ENCODE peak calls at places on chromosomes 6 and 20, in nine cellular contexts. Y is choroid plexus epithelial cell, C is BE2C, W is right atrium auricular region, J is mucosa of descending colon, O is lower lobe of right lung, V is bronchial epithelial cell, L is RWPE1, P is astrocyte. Z is an unnamed sample.

GRCh38 chr6:144898741-144899140 is 613.6 kb downstream of the UTRN start:
- DNase-seq in O (no peak), Y (no peak), W (no peak), C (no peak), P (no peak), L (no peak), J (no peak), V (no peak), Z (no peak)

GRCh38 chr6:73739097-73739496 is 43.1 kb downstream of the CD109 start:
- DNase-seq in W (no peak), L (peak; percentile 26), C (no peak), J (no peak), O (no peak), P (peak; percentile 40), V (peak; percentile 55), Y (peak; percentile 89), Z (no peak)

GRCh38 chr20:17654649-17655285 is 27.3 kb downstream of the RRBP1 start:
- DNase-seq in L (peak; percentile 9), W (no peak), Y (peak; percentile 69), V (peak; percentile 15), P (no peak), O (no peak), C (peak; percentile 59), J (no peak), Z (no peak)

GRCh38 chr6:170404036-170404435 is 97.5 kb downstream of the FAM120B start:
- DNase-seq in Y (no peak), J (no peak), O (no peak), L (no peak), C (no peak), W (no peak), V (no peak), P (peak; percentile 79), Z (no peak)

GRCh38 chr6:132764370-132764769 is 6.7 kb upstream of the VNN2 start:
- DNase-seq in C (no peak), V (peak; percentile 95), Y (peak; percentile 67), O (no peak), P (peak; percentile 81), L (peak; percentile 73), J (no peak), W (no peak), Z (no peak)

GRCh38 chr6:1604347-1604990 is 5.2 kb upstream of the FOXC1 start:
- DNase-seq in J (peak; percentile 64), C (peak; percentile 89), Y (no peak), O (peak; percentile 74), P (no peak), L (peak; percentile 64), W (no peak), V (no peak), Z (no peak)

GRCh38 chr20:40687384-40688128 is 1.5 kb downstream of the MAFB start:
- DNase-seq in W (peak; percentile 70), J (no peak), C (peak; percentile 29), P (peak; percentile 19), V (peak; percentile 41), L (peak; percentile 69), Y (peak; percentile 41), O (peak; percentile 87), Z (no peak)

GRCh38 chr6:32883789-32884188 is 29.8 kb downstream of the PSMB9 start:
- DNase-seq in J (no peak), C (no peak), V (peak; percentile 48), Y (peak; percentile 75), W (peak; percentile 81), O (peak; percentile 64), L (no peak), P (peak; percentile 6), Z (no peak)

GRCh38 chr6:147421903-147422302 is 86.6 kb upstream of the SAMD5 start:
- DNase-seq in J (no peak), P (no peak), W (no peak), L (no peak), C (no peak), Y (no peak), V (no peak), O (no peak), Z (no peak)

GRCh38 chr6:161796726-161797125 is 522.9 kb upstream of the AGPAT4 start:
- DNase-seq in C (no peak), Y (no peak), L (no peak), O (no peak), J (no peak), V (no peak), W (no peak), P (no peak), Z (no peak)

GRCh38 chr6:3210024-3210610 is 17.3 kb downstream of the TUBB2B start:
- DNase-seq in V (no peak), O (no peak), L (no peak), W (peak; percentile 50), Y (no peak), P (no peak), C (no peak), J (no peak), Z (no peak)

GRCh38 chr6:85966859-85967258 is 324.2 kb upstream of the SYNCRIP start:
- DNase-seq in O (no peak), W (no peak), V (no peak), C (no peak), P (no peak), L (no peak), J (no peak), Y (no peak), Z (no peak)

GRCh38 chr6:142878407-142878806 is 66.6 kb downstream of the HIVEP2 start:
- DNase-seq in J (no peak), Y (no peak), P (no peak), V (no peak), L (no peak), W (no peak), O (no peak), C (no peak), Z (no peak)

GRCh38 chr6:35213161-35213823 is 464 bp upstream of the SCUBE3 start:
- DNase-seq in Y (no peak), V (no peak), J (no peak), O (no peak), P (no peak), C (no peak), L (no peak), W (no peak), Z (no peak)

GRCh38 chr20:47278907-47279348 is 77.6 kb downstream of the ZMYND8 start:
- DNase-seq in O (no peak), P (peak; percentile 54), J (no peak), C (no peak), Y (peak; percentile 40), V (peak; percentile 21), L (no peak), W (peak; percentile 57), Z (no peak)

GRCh38 chr20:2305946-2306345 is 10.1 kb downstream of the TGM3 start:
- DNase-seq in V (no peak), L (no peak), O (no peak), C (no peak), P (no peak), Y (no peak), W (no peak), J (peak; percentile 62), Z (no peak)

GRCh38 chr6:11732036-11732545 is 46.5 kb downstream of the ADTRP start:
- DNase-seq in C (no peak), V (no peak), W (peak; percentile 88), L (no peak), Y (peak; percentile 83), P (no peak), O (peak; percentile 80), J (peak; percentile 61), Z (peak; percentile 95)

GRCh38 chr6:27541212-27541931 is 68.5 kb upstream of the ZNF184 start:
- DNase-seq in P (no peak), L (no peak), Y (peak; percentile 20), W (no peak), J (no peak), O (no peak), C (peak; percentile 66), V (peak; percentile 31), Z (no peak)

GRCh38 chr6:64553414-64553813 is 917.8 kb downstream of the PHF3 start:
- DNase-seq in L (no peak), Y (peak; percentile 23), V (no peak), W (no peak), P (no peak), O (no peak), J (no peak), C (no peak), Z (no peak)

GRCh38 chr20:50186987-50187402 is 3.6 kb upstream of the CEBPB start:
- DNase-seq in P (no peak), C (no peak), V (no peak), W (no peak), J (no peak), Y (peak; percentile 52), L (no peak), O (no peak), Z (peak; percentile 35)

DNA sequence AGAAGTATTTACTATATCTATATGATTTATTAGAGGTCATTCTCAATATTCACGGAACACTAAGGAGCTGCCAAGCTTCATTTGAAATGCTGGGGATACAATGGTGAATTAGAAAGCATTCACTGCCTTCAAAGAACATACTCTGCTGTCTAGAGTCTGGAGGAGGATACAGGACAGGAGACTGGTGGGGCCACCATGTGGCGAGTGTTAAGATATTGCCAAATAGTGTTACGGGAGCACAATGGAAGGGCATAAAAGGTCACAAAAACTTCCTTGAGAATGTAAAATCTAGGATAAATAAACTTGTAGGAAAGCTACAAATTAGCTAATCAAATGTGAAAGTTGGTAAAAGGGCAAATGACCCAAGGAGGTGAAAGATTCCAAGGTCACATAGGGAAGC is 271.7 kb downstream of the RFPL4B start:
- DNase-seq in Y (peak; percentile 47), C (peak; percentile 24), W (no peak), O (no peak), P (no peak), V (no peak), J (no peak), L (no peak), Z (no peak)
- TF ChIP-seq CTCF in Y (peak; percentile 46), C (peak; percentile 51), W (no peak), O (no peak), P (no peak), V (no peak), J (no peak), L (no peak), Z (no peak)

DNA sequence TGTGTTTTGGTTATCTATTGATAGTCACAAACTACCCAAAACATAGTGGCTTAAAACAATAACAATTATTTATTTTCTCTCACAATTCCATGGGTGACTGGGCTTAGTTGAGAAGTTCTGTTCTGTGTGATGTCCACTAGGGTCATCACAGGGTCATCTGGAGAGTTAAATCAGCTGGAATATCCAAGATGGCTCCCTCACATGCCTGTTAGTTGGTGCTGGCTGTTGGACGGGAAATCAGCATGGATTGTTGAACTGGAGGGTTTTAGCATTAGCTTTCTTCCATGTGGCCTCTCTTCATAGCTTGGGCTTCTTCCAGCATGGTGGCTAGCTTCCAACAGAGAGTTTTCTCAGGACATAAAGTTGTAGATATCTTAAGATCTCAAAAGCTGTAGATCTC is 19.5 kb downstream of the MARCKS start:
- DNase-seq in O (no peak), P (no peak), C (no peak), V (no peak), W (no peak), Y (no peak), J (no peak), L (no peak), Z (no peak)
- TF ChIP-seq CTCF in O (no peak), P (no peak), C (no peak), V (no peak), W (no peak), Y (peak; percentile 1), J (no peak), L (no peak), Z (peak; percentile 27)

GRCh38 chr6:38871745-38872568 is 156.8 kb downstream of the DNAH8 start:
- DNase-seq in W (no peak), C (peak; percentile 62), L (peak; percentile 34), Y (peak; percentile 70), O (no peak), P (peak; percentile 13), J (no peak), V (peak; percentile 52), Z (no peak)
- TF ChIP-seq CTCF in W (peak; percentile 65), C (peak; percentile 99), L (peak; percentile 87), Y (peak; percentile 99), O (peak; percentile 88), P (peak; percentile 98), J (peak; percentile 72), V (peak; percentile 84), Z (peak; percentile 89)

GRCh38 chr20:51810155-51811039 is 8.1 kb upstream of the SALL4 start:
- DNase-seq in O (no peak), L (no peak), J (no peak), P (no peak), W (no peak), C (no peak), Y (no peak), V (no peak), Z (no peak)
- TF ChIP-seq CTCF in O (no peak), L (no peak), J (no peak), P (no peak), W (no peak), C (peak; percentile 28), Y (peak; percentile 23), V (no peak), Z (no peak)

Z was measured in CD14-positive monocyte.